ENCODE peak calls at places on chromosomes 13 and 19, in eight cellular contexts. S is A673, Z is transverse colon, T is activated B cell treated with CpG ODN at 0.5 μM for 24 hours, Y is MCF 10A, R is astrocyte of the cerebellum, K is astrocyte of the spinal cord, F is ovary. V is an unnamed sample.

GRCh38 chr13:21124853-21125252 is 51.5 kb downstream of the SKA3 start:
- DNase-seq in S (peak), Z (no peak), T (no peak), Y (peak), R (no peak), K (peak), F (no peak), V (no peak)

GRCh38 chr13:45511310-45512147 is 46.8 kb downstream of the COG3 start:
- DNase-seq in S (peak), Z (no peak), T (no peak), Y (peak), R (peak), K (peak), F (no peak), V (no peak)

GRCh38 chr13:35882722-35883497 is 248.3 kb downstream of the DCLK1 start:
- DNase-seq in S (no peak), Z (no peak), T (no peak), Y (peak), R (no peak), K (peak), F (no peak), V (no peak)

GRCh38 chr19:11092181-11092538 is 2.9 kb downstream of the LDLR start:
- DNase-seq in S (peak), Z (no peak), T (no peak), Y (no peak), R (no peak), K (peak), F (no peak), V (no peak)

GRCh38 chr13:48235100-48235813 is 2.3 kb downstream of the ITM2B start:
- DNase-seq in S (peak), Z (peak), T (no peak), Y (peak), R (no peak), K (peak), F (no peak), V (no peak)

GRCh38 chr19:5850743-5851293 is 431 bp downstream of the FUT3 start:
- DNase-seq in S (peak), Z (peak), T (no peak), Y (peak), R (peak), K (peak), F (no peak), V (no peak)

GRCh38 chr19:4533835-4534424 is 1.1 kb downstream of the PLIN5 start:
- DNase-seq in S (no peak), Z (no peak), T (no peak), Y (no peak), R (no peak), K (no peak), F (no peak), V (no peak)

GRCh38 chr13:41648314-41648935 is 191.1 kb downstream of the RGCC start:
- DNase-seq in S (no peak), Z (no peak), T (no peak), Y (peak), R (peak), K (peak), F (no peak), V (no peak)

GRCh38 chr13:51737609-51738008 is 66.4 kb downstream of the DHRS12 start:
- DNase-seq in S (no peak), Z (no peak), T (no peak), Y (no peak), R (no peak), K (no peak), F (no peak), V (no peak)

GRCh38 chr19:2035590-2035991 is 15.5 kb downstream of the MKNK2 start:
- DNase-seq in S (no peak), Z (no peak), T (no peak), Y (no peak), R (no peak), K (no peak), F (no peak), V (no peak)

GRCh38 chr19:46211201-46211881 is 18.2 kb upstream of the IGFL1 start:
- DNase-seq in S (no peak), Z (no peak), T (no peak), Y (peak), R (no peak), K (no peak), F (no peak), V (no peak)

GRCh38 chr19:11208526-11209471 is 11.5 kb upstream of the KANK2 start:
- DNase-seq in S (peak), Z (no peak), T (no peak), Y (no peak), R (no peak), K (no peak), F (no peak), V (no peak)

GRCh38 chr19:14441041-14441938 is 8.2 kb downstream of the PKN1 start:
- DNase-seq in S (no peak), Z (no peak), T (no peak), Y (no peak), R (no peak), K (no peak), F (no peak), V (no peak)

GRCh38 chr19:13817615-13818371 is 22.6 kb downstream of the ZSWIM4 start:
- DNase-seq in S (no peak), Z (peak), T (no peak), Y (no peak), R (no peak), K (no peak), F (no peak), V (no peak)

GRCh38 chr19:11435833-11436313 is 438 bp downstream of the PRKCSH start:
- DNase-seq in S (no peak), Z (peak), T (no peak), Y (no peak), R (no peak), K (no peak), F (peak), V (peak)

GRCh38 chr13:58081301-58081820 is 449.8 kb downstream of the PCDH17 start:
- DNase-seq in S (no peak), Z (no peak), T (no peak), Y (no peak), R (no peak), K (no peak), F (no peak), V (peak)

GRCh38 chr13:47232516-47232915 is 335.7 kb upstream of the HTR2A start:
- DNase-seq in S (no peak), Z (no peak), T (no peak), Y (peak), R (no peak), K (no peak), F (no peak), V (no peak)

GRCh38 chr19:55552620-55553019 is 7.3 kb upstream of the SBK3 start:
- DNase-seq in S (peak), Z (no peak), T (no peak), Y (peak), R (peak), K (peak), F (no peak), V (no peak)

GRCh38 chr19:55550321-55550650 is 4.9 kb upstream of the SBK3 start:
- DNase-seq in S (no peak), Z (no peak), T (no peak), Y (no peak), R (no peak), K (no peak), F (no peak), V (no peak)

GRCh38 chr19:55552206-55552605 is 6.9 kb upstream of the SBK3 start:
- DNase-seq in S (no peak), Z (no peak), T (no peak), Y (no peak), R (no peak), K (no peak), F (no peak), V (no peak)

GRCh38 chr19:55546822-55547614 is 1.7 kb upstream of the SBK3 start:
- DNase-seq in S (peak), Z (peak), T (no peak), Y (peak), R (peak), K (peak), F (peak), V (peak)

DNA sequence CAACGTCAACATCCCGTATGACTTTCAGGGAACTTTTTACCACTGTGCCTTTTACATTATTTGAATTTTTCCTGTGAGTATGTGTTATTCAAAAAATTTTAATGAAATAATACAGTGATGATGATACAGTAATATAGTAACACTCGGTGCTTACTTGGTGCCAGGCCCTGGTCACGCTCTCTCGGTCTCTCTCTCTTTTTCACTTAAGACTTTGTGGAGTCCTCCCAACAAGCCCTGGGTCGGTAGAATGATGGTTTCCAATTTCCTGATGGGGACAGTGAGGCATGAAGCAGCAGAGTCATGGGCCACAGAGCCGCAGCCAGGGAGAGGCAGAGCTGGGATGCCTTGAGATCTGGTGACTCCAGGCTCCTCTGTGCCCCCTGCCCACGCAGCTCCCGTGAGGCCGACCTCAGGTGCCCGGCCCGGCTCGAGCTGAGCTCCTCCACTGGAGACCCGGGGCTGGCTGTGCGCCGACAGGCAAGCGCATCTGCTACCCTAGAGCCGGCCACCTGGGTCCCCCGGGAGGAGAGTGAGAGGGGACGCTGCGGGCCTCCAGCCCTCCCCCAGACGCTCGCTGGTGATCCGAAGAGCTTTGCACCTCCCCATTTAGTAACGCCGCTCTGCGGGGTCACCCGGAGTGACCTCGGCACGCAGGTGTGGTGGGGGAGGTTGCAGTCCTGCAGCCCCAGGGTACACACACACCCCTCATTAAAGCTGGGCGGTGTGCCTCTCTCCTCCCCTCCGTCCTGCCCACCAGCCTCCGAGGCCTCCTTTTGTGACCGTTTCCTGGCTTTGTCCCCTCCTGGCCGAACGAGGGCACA is 4.4 kb upstream of the SBK3 start:
- DNase-seq in S (no peak), Z (peak), T (no peak), Y (peak), R (peak), K (peak), F (no peak), V (no peak)
- TF ChIP-seq CTCF in S (no peak), Z (no peak), T (no peak), Y (no peak), R (peak), K (peak), F (no peak), V (no peak)

GRCh38 chr13:73722120-73722519 is 412.1 kb downstream of the KLF12 start:
- DNase-seq in S (peak), Z (no peak), T (no peak), Y (peak), R (peak), K (peak), F (no peak), V (no peak)
- TF ChIP-seq CTCF in S (peak), Z (no peak), T (no peak), Y (peak), R (peak), K (peak), F (no peak), V (peak)

GRCh38 chr19:33399081-33399744 is 25.7 kb downstream of the CEBPG start:
- DNase-seq in S (no peak), Z (no peak), T (no peak), Y (no peak), R (no peak), K (no peak), F (peak), V (no peak)

GRCh38 chr19:33396701-33397535 is 23.4 kb downstream of the CEBPG start:
- DNase-seq in S (no peak), Z (no peak), T (no peak), Y (no peak), R (no peak), K (peak), F (no peak), V (no peak)

GRCh38 chr19:33399745-33400681 is 26.5 kb downstream of the CEBPG start:
- DNase-seq in S (no peak), Z (peak), T (no peak), Y (no peak), R (no peak), K (no peak), F (peak), V (no peak)

GRCh38 chr19:33397536-33398360 is 24.2 kb downstream of the CEBPG start:
- DNase-seq in S (no peak), Z (no peak), T (no peak), Y (no peak), R (no peak), K (no peak), F (no peak), V (no peak)

DNA sequence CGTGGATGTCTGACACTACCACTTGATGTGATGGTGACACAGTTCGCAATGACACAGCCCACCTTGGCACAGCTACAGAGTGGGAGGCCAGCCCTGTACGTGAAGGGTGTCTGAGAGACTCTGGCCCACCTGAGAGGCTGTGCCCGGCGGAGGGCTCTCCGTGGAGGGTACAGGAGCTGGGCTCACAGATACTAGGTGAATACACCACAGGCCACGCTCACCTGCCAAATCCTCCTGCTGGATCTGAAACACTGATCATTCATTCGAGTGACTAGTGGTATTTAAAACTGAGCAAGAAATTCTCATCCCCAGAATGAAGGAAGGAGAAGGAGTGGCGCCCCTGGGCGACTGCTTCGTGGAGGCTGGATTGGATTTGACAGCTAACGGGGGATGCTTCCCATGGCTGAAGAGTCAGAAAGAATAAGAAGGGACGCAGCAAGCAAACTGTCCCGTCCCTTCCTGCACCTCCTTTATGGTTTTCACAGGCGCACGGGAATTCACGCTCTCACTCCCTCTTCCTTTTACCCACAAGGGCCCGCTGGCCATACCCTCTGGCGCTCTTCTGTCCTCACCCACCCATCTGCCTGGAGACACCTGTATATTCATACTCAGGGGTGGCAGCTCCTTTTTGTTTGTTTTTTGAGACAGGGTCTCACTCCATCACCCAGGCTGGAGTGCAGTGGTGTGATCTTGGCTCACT is 25.0 kb downstream of the CEBPG start:
- DNase-seq in S (no peak), Z (no peak), T (no peak), Y (no peak), R (no peak), K (no peak), F (peak), V (no peak)
- TF ChIP-seq CTCF in S (no peak), Z (no peak), T (no peak), Y (no peak), R (no peak), K (no peak), F (no peak), V (no peak)

GRCh38 chr19:44579663-44580365 is 33.5 kb upstream of the IGSF23 start:
- DNase-seq in S (no peak), Z (no peak), T (no peak), Y (no peak), R (no peak), K (no peak), F (no peak), V (no peak)

GRCh38 chr19:44580366-44580895 is 32.9 kb upstream of the IGSF23 start:
- DNase-seq in S (no peak), Z (peak), T (no peak), Y (no peak), R (no peak), K (no peak), F (no peak), V (no peak)

GRCh38 chr19:44581288-44581687 is 32.1 kb upstream of the IGSF23 start:
- DNase-seq in S (no peak), Z (no peak), T (no peak), Y (no peak), R (no peak), K (no peak), F (no peak), V (no peak)

GRCh38 chr19:44585371-44586141 is 27.8 kb upstream of the IGSF23 start:
- DNase-seq in S (peak), Z (no peak), T (no peak), Y (peak), R (no peak), K (peak), F (no peak), V (no peak)

GRCh38 chr19:44582581-44583265 is 30.6 kb upstream of the IGSF23 start:
- DNase-seq in S (peak), Z (peak), T (no peak), Y (peak), R (no peak), K (no peak), F (no peak), V (no peak)
- TF ChIP-seq CTCF in S (peak), Z (peak), T (no peak), Y (peak), R (peak), K (peak), F (peak), V (peak)

DNA sequence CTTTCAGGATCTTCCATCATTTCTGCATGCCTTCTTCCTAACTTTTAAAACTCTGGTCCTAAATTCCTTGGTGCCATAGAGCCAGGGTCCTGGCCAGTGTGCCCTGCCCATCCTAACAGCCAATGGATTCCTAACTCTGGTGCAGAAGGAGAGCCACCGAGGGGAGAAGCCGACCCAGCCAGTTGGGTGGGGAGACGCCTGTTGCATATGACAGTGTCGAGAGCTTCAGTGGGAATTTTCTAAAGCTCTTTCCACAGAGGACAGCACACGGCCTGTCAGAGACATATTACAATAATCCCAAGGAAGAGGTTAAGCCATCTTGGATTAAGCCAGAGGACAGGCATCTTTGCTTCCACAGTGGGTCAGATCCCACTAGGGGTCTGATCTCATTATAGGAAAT is 180.4 kb downstream of the ZNF536 start:
- DNase-seq in S (no peak), Z (no peak), T (no peak), Y (no peak), R (no peak), K (no peak), F (no peak), V (peak)
- TF ChIP-seq CTCF in S (no peak), Z (no peak), T (no peak), Y (no peak), R (no peak), K (no peak), F (no peak), V (no peak)

GRCh38 chr13:67100723-67101122 is 129.4 kb downstream of the PCDH9 start:
- DNase-seq in S (no peak), Z (no peak), T (no peak), Y (peak), R (no peak), K (no peak), F (no peak), V (no peak)

GRCh38 chr13:67101730-67102467 is 128.2 kb downstream of the PCDH9 start:
- DNase-seq in S (no peak), Z (no peak), T (no peak), Y (no peak), R (no peak), K (peak), F (no peak), V (no peak)

GRCh38 chr13:67096418-67096817 is 133.7 kb downstream of the PCDH9 start:
- DNase-seq in S (no peak), Z (no peak), T (no peak), Y (no peak), R (no peak), K (no peak), F (no peak), V (no peak)

GRCh38 chr13:67097856-67098255 is 132.3 kb downstream of the PCDH9 start:
- DNase-seq in S (no peak), Z (no peak), T (no peak), Y (no peak), R (no peak), K (no peak), F (no peak), V (no peak)

DNA sequence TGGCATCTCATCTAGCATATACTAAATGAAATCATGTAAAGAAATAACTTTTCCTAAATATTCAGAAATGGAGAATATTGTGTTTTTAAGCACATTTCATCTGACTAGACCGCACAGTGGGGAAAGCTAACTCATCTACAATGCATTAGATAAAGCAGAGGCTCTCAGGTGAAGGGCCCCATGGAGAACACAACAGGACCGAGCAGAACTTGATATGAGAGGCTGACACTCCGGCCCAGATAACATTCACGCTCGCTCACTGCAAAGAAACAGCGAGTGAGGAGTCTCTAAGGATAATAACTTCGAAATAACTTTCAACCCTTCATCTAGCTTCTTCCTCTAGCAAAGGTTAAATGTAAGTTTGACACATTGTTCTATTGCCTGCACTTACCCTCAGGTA is 130.6 kb downstream of the PCDH9 start:
- DNase-seq in S (no peak), Z (no peak), T (no peak), Y (no peak), R (no peak), K (no peak), F (no peak), V (no peak)
- TF ChIP-seq CTCF in S (no peak), Z (no peak), T (no peak), Y (no peak), R (no peak), K (no peak), F (no peak), V (no peak)